ENCODE peak calls at places on chromosomes 3 and 15, in nine cellular contexts. A is coronary artery; V is CD8-positive, alpha-beta T cell; F is colonic mucosa; R is sigmoid colon; J is spleen; C is mammary epithelial cell; K is suprapubic skin; Q is ascending aorta. G is an unnamed sample.

GRCh38 chr15:59274126-59274970 is 67.7 kb downstream of the LDHAL6B start:
- DNase-seq in Q (peak; percentile 21), A (no peak), R (no peak), J (no peak), C (peak; percentile 79), F (no peak), V (no peak), K (no peak), G (no peak)

GRCh38 chr3:159779883-159780282 is 208.8 kb upstream of the IL12A start:
- DNase-seq in J (no peak), C (no peak), V (no peak), F (no peak), K (no peak), R (no peak), A (no peak), Q (peak; percentile 64), G (no peak)

GRCh38 chr3:118447326-118447725 is 587.3 kb downstream of the IGSF11 start:
- DNase-seq in V (no peak), K (no peak), F (no peak), Q (no peak), A (no peak), R (no peak), C (no peak), J (no peak), G (no peak)

GRCh38 chr3:29677421-29677820 is 396.6 kb downstream of the RBMS3 start:
- DNase-seq in Q (no peak), K (no peak), J (no peak), F (no peak), V (no peak), A (no peak), R (no peak), C (no peak), G (no peak)

GRCh38 chr3:169161011-169161410 is 502.5 kb downstream of the MECOM start:
- DNase-seq in F (no peak), C (no peak), R (no peak), J (no peak), Q (no peak), A (no peak), K (no peak), V (no peak), G (no peak)

GRCh38 chr3:51332156-51332555 is 52.9 kb upstream of the MANF start:
- DNase-seq in Q (no peak), A (no peak), F (no peak), J (no peak), R (no peak), C (no peak), V (no peak), K (no peak), G (no peak)

GRCh38 chr3:124780767-124781485 is 50.7 kb downstream of the UMPS start:
- DNase-seq in Q (peak; percentile 91), A (peak; percentile 95), J (peak; percentile 41), F (peak; percentile 40), C (no peak), R (peak; percentile 91), V (no peak), K (peak; percentile 87), G (no peak)

GRCh38 chr3:141294848-141295247 is 63.2 kb downstream of the PXYLP1 start:
- DNase-seq in Q (no peak), K (no peak), A (no peak), V (no peak), C (peak; percentile 75), J (no peak), F (no peak), R (no peak), G (no peak)

GRCh38 chr15:41607033-41607432 is 48.0 kb downstream of the TYRO3 start:
- DNase-seq in Q (no peak), C (peak; percentile 63), V (no peak), F (no peak), R (no peak), A (no peak), J (no peak), K (no peak), G (no peak)

GRCh38 chr15:55402707-55403106 is 5.5 kb downstream of the CCPG1 start:
- DNase-seq in A (no peak), C (no peak), F (no peak), V (no peak), K (no peak), Q (no peak), J (no peak), R (no peak), G (no peak)

GRCh38 chr15:101045835-101046691 is 126.9 kb downstream of the LRRK1 start:
- DNase-seq in R (peak; percentile 55), K (peak; percentile 62), F (peak; percentile 8), V (peak; percentile 13), Q (peak; percentile 56), J (peak; percentile 51), C (peak; percentile 30), A (peak; percentile 52), G (peak; percentile 25)

GRCh38 chr15:76996526-76997401 is 1.8 kb downstream of the PSTPIP1 start:
- DNase-seq in Q (peak; percentile 80), F (no peak), K (no peak), R (peak; percentile 65), V (peak; percentile 77), A (no peak), C (no peak), J (peak; percentile 88), G (no peak)

GRCh38 chr3:182710557-182711157 is 82.6 kb upstream of the ATP11B start:
- DNase-seq in C (peak; percentile 11), F (no peak), A (no peak), R (no peak), V (no peak), J (no peak), K (no peak), Q (no peak), G (no peak)

GRCh38 chr15:91258436-91258779 is 158.4 kb downstream of the SV2B start:
- DNase-seq in F (no peak), C (no peak), V (no peak), J (no peak), K (no peak), R (no peak), A (no peak), Q (no peak), G (no peak)
- TF ChIP-seq CTCF in F (no peak), C (peak; percentile 1), V (no peak), J (no peak), K (no peak), R (no peak), A (no peak), Q (no peak), G (no peak)

GRCh38 chr15:74022706-74023470 is 28.4 kb downstream of the PML start:
- DNase-seq in Q (peak; percentile 35), C (no peak), K (no peak), R (no peak), F (no peak), J (no peak), V (no peak), A (no peak), G (no peak)

GRCh38 chr15:74025436-74025835 is 30.9 kb downstream of the PML start:
- DNase-seq in A (no peak), K (no peak), J (no peak), F (no peak), C (no peak), V (no peak), R (no peak), Q (peak; percentile 47), G (no peak)

GRCh38 chr15:74028646-74029045 is 34.1 kb downstream of the PML start:
- DNase-seq in J (no peak), K (no peak), F (no peak), V (no peak), R (no peak), Q (no peak), A (no peak), C (no peak), G (no peak)

GRCh38 chr15:74027688-74028087 is 33.2 kb downstream of the PML start:
- DNase-seq in V (no peak), J (no peak), A (no peak), K (no peak), R (peak; percentile 81), Q (peak; percentile 13), C (no peak), F (no peak), G (no peak)

DNA sequence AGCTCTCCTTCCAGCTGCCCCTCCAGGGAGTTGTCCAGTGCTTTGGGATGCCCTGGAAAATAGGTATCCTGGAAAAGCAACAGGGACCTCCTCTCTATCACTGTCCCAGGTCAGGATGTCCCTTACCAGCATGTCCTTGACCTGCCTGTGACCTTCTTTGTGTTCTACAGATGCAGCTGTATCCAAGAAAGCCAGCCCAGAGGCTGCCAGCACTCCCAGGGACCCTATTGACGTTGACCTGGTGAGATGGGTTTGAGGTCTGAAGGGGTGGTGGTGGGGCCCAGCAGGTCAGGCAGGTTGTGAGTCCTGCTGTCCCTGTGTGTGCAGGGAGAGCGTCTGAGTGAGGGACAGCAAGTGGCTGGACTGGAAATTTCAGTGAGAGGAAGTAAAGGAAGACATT is 30.2 kb downstream of the PML start:
- DNase-seq in J (no peak), K (no peak), V (no peak), C (no peak), F (no peak), A (no peak), R (peak; percentile 50), Q (peak; percentile 59), G (no peak)
- H3K27ac ChIP-seq in J (peak overlapping the region; percentile 32), K (no peak overlapping the region), V (no peak overlapping the region), C (no peak overlapping the region), F (no peak overlapping the region), A (no peak overlapping the region), R (no peak overlapping the region), Q (no peak overlapping the region), G (peak overlapping the region; percentile 30)

GRCh38 chr3:113839551-113839950 is 963 bp downstream of the GRAMD1C start:
- DNase-seq in V (no peak), K (no peak), J (no peak), C (no peak), Q (no peak), R (no peak), F (no peak), A (no peak), G (no peak)
- H3K4me3 ChIP-seq in V (no peak overlapping the region), K (peak overlapping the region; percentile 61), J (no peak overlapping the region), C (peak overlapping the region; percentile 35), Q (peak overlapping the region; percentile 71), R (no peak overlapping the region), F (no peak overlapping the region), A (peak overlapping the region; percentile 73), G (no peak overlapping the region)

GRCh38 chr15:57973534-57973933 is 92.0 kb downstream of the ALDH1A2 start:
- DNase-seq in R (no peak), A (no peak), V (no peak), K (no peak), J (no peak), C (no peak), F (no peak), Q (no peak), G (no peak)

GRCh38 chr15:57972801-57973311 is 92.7 kb downstream of the ALDH1A2 start:
- DNase-seq in V (no peak), A (no peak), J (no peak), F (no peak), C (no peak), K (no peak), R (no peak), Q (no peak), G (no peak)

GRCh38 chr15:57969355-57969754 is 96.2 kb downstream of the ALDH1A2 start:
- DNase-seq in C (peak; percentile 11), V (no peak), F (no peak), J (no peak), A (no peak), R (no peak), K (no peak), Q (no peak), G (no peak)
- TF ChIP-seq CTCF in C (peak; percentile 56), V (no peak), F (peak; percentile 15), J (no peak), A (no peak), R (no peak), K (no peak), Q (no peak), G (no peak)